ENCODE peak calls at places on chromosomes 3 and 15, in nine cellular contexts. V is stomach, L is sigmoid colon, X is suprapubic skin, K is A549, D is tibial nerve, R is transverse colon, E is K562, U is H1. M is an unnamed sample.

GRCh38 chr3:98242155-98242554 is 21.9 kb upstream of the OR5H6 start:
- DNase-seq in V (no peak), L (no peak), X (no peak), K (no peak), D (no peak), R (no peak), E (no peak), U (no peak), M (no peak)

GRCh38 chr3:99952306-99952705 is 134.6 kb downstream of the CMSS1 start:
- DNase-seq in V (no peak), L (no peak), X (no peak), K (no peak), D (no peak), R (no peak), E (no peak), U (no peak), M (no peak)

GRCh38 chr3:30970183-30970582 is 75.7 kb upstream of the GADL1 start:
- DNase-seq in V (no peak), L (no peak), X (no peak), K (no peak), D (no peak), R (no peak), E (no peak), U (no peak), M (no peak)

GRCh38 chr15:29309139-29309538 is 39.5 kb upstream of the NSMCE3 start:
- DNase-seq in V (no peak), L (no peak), X (no peak), K (no peak), D (no peak), R (no peak), E (no peak), U (no peak), M (no peak)

GRCh38 chr3:47732143-47732542 is 49.5 kb downstream of the SMARCC1 start:
- DNase-seq in V (no peak), L (no peak), X (no peak), K (no peak), D (no peak), R (no peak), E (no peak), U (no peak), M (no peak)

GRCh38 chr15:37104413-37105392 is 4.4 kb upstream of the MEIS2 start:
- DNase-seq in V (no peak), L (no peak), X (no peak), K (no peak), D (no peak), R (no peak), E (peak), U (no peak), M (no peak)

GRCh38 chr3:38555926-38556325 is 59.8 kb downstream of the EXOG start:
- DNase-seq in V (no peak), L (peak), X (no peak), K (no peak), D (no peak), R (peak), E (no peak), U (no peak), M (no peak)

GRCh38 chr3:72306800-72307341 is 521.9 kb upstream of the PROK2 start:
- DNase-seq in V (no peak), L (no peak), X (no peak), K (no peak), D (no peak), R (no peak), E (no peak), U (no peak), M (no peak)

DNA sequence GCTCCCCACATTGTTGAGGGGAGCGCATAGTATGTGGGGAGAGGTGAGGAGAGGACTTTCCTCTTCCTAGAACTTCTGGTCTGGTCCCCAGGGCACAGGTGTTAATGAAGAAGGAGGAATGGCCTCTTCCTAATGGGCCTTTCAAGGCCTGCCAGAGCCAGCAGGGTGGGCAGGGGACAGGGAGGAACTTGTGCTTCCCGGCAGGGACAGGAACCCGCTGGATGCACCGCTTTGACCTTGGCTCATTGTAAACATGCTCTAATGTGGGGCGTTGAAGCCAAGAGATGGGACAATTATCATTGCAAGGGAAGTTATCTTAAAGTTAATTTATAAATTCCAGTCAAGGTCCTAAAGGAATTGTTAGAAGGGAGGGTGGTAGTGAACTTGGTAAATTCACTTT is 21.0 kb upstream of the CHRNB4 start:
- DNase-seq in V (no peak), L (no peak), X (no peak), K (no peak), D (no peak), R (no peak), E (no peak), U (no peak), M (no peak)
- TF ChIP-seq POLR2A in V (no peak), L (no peak), X (no peak), K (no peak), D (no peak), R (no peak), E (no peak), U (no peak), M (no peak)

GRCh38 chr3:184713521-184713920 is 1.7 kb upstream of the MAGEF1 start:
- DNase-seq in V (no peak), L (no peak), X (no peak), K (no peak), D (no peak), R (no peak), E (no peak), U (no peak), M (no peak)

GRCh38 chr3:184710870-184711365 is 946 bp downstream of the MAGEF1 start:
- DNase-seq in V (no peak), L (no peak), X (no peak), K (no peak), D (no peak), R (peak), E (peak), U (peak), M (no peak)

GRCh38 chr3:184711366-184712247 is at the start of gene MAGEF1:
- DNase-seq in V (peak), L (peak), X (peak), K (peak), D (peak), R (peak), E (peak), U (peak), M (peak)

GRCh38 chr3:184712248-184712559 is 340 bp upstream of the MAGEF1 start:
- DNase-seq in V (no peak), L (no peak), X (no peak), K (no peak), D (no peak), R (no peak), E (no peak), U (no peak), M (no peak)

DNA sequence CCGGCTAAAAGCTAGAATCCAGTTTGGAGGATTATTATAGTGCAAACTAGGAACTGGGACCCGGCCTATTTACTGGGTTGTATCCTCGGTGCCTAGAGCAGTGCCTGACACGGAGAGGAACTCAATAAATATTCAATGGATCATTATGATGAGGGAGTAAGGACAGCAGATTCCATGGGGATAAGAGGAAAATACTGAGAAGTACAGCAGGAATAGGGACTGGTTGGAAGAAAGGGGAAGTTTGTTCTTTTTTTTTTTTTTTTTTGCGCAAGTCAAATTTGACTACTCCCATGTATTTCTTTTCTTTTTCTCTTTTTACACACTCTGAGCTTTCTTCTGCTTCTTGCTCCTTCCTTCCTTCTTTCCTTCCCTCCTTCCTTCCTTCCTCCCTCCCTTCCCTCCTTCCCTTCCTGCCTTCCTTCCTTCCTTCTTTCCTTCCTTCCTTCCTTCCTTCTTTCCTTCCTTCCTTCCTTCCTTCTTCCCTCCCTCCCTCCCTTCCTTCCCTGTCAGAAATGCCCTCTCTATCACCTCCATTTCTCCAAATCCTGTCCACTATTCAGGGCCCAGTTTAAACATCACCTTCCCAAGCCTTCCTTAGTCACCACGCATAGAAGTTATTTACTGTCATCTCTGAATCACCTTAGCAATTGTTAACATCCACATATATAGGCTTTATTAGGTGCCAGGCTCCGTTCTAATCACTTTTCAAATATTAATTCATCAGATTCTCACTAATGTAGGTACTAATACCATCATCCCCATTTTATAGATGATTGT is 903 bp upstream of the MAGEF1 start:
- DNase-seq in V (no peak), L (no peak), X (no peak), K (no peak), D (no peak), R (no peak), E (no peak), U (no peak), M (no peak)
- TF ChIP-seq EP300 in V (no peak), L (no peak), X (no peak), K (no peak), D (no peak), R (no peak), E (no peak), U (no peak), M (no peak)

GRCh38 chr3:187014417-187014864 is 84.1 kb downstream of the ST6GAL1 start:
- DNase-seq in V (no peak), L (no peak), X (no peak), K (no peak), D (no peak), R (no peak), E (no peak), U (peak), M (no peak)
- TF ChIP-seq POLR2A in V (no peak), L (no peak), X (no peak), K (no peak), D (no peak), R (no peak), E (no peak), U (no peak), M (no peak)

GRCh38 chr3:141303481-141304223 is 64.7 kb upstream of the ZBTB38 start:
- DNase-seq in V (peak), L (no peak), X (no peak), K (peak), D (peak), R (peak), E (peak), U (peak), M (peak)
- TF ChIP-seq EP300 in V (no peak), L (no peak), X (no peak), K (no peak), D (no peak), R (no peak), E (no peak), U (no peak), M (no peak)

DNA sequence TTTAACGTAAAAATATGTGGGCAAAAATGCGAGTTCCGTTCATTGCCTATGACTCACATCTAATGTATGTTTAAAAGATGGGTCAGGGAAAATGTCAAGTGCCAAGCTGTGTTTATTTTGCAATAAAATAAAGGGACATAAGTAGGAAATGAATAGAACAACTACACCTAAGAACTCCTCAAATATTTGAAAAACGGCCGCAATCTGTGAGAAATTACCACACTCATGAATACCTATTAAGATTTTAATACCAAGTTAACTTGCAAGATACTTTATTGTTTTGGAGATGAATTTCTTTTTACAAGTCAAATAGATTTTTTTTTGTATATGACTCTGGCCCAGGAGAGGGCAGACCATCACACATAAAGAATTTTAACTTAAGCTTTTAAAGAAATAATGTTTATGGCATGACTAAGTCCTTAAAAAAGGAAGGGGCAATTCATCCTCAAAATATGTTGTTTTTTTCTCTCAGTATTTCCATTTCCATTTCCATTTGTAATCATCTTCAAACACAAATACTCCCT is 152.7 kb downstream of the SUCNR1 start:
- DNase-seq in V (no peak), L (no peak), X (no peak), K (peak), D (no peak), R (no peak), E (peak), U (no peak), M (no peak)
- TF ChIP-seq POLR2A in V (no peak), L (no peak), X (no peak), K (no peak), D (no peak), R (no peak), E (no peak), U (no peak), M (no peak)

GRCh38 chr3:171812811-171813210 is 2.5 kb upstream of the PLD1 start:
- DNase-seq in V (no peak), L (no peak), X (no peak), K (no peak), D (no peak), R (no peak), E (no peak), U (no peak), M (no peak)

GRCh38 chr3:171813278-171813896 is 3.1 kb upstream of the PLD1 start:
- DNase-seq in V (no peak), L (no peak), X (no peak), K (no peak), D (no peak), R (no peak), E (no peak), U (no peak), M (no peak)

GRCh38 chr3:171813897-171814460 is 3.7 kb upstream of the PLD1 start:
- DNase-seq in V (no peak), L (peak), X (no peak), K (no peak), D (peak), R (no peak), E (peak), U (no peak), M (no peak)

GRCh38 chr3:171817074-171817748 is 6.9 kb upstream of the PLD1 start:
- DNase-seq in V (no peak), L (no peak), X (no peak), K (no peak), D (no peak), R (no peak), E (no peak), U (no peak), M (no peak)

DNA sequence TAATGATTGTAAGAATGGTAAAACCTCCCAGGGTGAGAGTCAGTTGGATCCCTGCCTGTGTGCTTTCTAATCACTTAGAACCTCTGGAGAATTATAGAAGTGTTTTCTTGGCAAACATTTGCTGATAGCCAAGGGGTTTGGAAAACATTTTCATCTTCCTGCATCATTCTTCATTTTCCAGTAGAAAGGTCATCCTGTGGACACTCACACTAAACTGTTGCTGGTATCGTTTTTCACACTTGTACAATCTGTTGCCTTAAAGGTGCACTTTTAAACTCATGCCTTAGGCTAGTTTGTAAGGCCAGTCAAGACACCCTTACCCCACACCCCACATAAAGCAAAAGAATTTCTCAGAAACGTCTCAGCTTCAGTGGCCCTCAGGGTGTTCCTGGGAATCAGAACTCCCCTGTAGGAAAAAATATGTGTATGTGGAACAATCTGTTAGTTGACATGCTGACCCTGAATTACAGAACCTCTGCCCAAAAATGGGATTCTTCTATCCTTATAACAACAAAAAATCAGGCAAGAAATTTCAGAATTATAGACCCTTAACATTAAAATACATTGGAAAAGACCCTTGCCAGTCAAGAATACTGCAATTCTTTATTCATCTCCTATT is 5.8 kb upstream of the PLD1 start:
- DNase-seq in V (no peak), L (no peak), X (no peak), K (no peak), D (no peak), R (no peak), E (peak), U (no peak), M (peak)
- TF ChIP-seq EP300 in V (no peak), L (no peak), X (no peak), K (peak), D (peak), R (no peak), E (no peak), U (no peak), M (no peak)